ENCODE peak calls at places on chromosomes 4 and X, in nine cellular contexts. H is NCI-H1092 treated with DMSO at 0.1 percent for 48 hours; E is keratinocyte; K is activated gamma-delta T cell treated with Interleukin-2 at 50 U/mL for 16 hours; U is NAMALWA; B is OCI-LY7; J is stimulated activated CD4-positive, alpha-beta T cell treated with anti-CD3 and anti-CD28 coated beads, Interleukin-15, amount 100 ng/mL, for 1 hour; V is HFF-Myc; P is CD4-positive, alpha-beta T cell. N is an unnamed sample.

GRCh38 chr4:67584496-67584895 is 26.0 kb downstream of the STAP1 start:
- DNase-seq in J (no peak), V (no peak), K (no peak), U (no peak), B (no peak), E (no peak), H (no peak), P (no peak), N (no peak)

GRCh38 chrX:97026406-97026805 is 142.7 kb downstream of the RPA4 start:
- DNase-seq in J (no peak), E (no peak), P (no peak), V (no peak), U (peak; percentile 2), H (peak; percentile 71), K (no peak), B (peak; percentile 4), N (no peak)

GRCh38 chrX:132676561-132677186 is 187.8 kb upstream of the MBNL3 start:
- DNase-seq in J (no peak), P (no peak), K (no peak), V (no peak), E (no peak), U (peak; percentile 3), B (no peak), H (no peak), N (no peak)

GRCh38 chr4:23903859-23904438 is 14.1 kb upstream of the PPARGC1A start:
- DNase-seq in V (no peak), B (no peak), U (peak; percentile 36), J (no peak), E (no peak), K (no peak), P (no peak), H (peak; percentile 97), N (no peak)

GRCh38 chrX:4277122-4277521 is 563.7 kb upstream of the PRKX start:
- DNase-seq in B (peak; percentile 2), H (no peak), K (no peak), U (peak; percentile 34), J (no peak), E (no peak), P (no peak), V (no peak), N (no peak)

GRCh38 chrX:9677098-9677739 is 88.4 kb downstream of the GPR143 start:
- DNase-seq in J (no peak), E (no peak), P (no peak), U (peak; percentile 18), B (no peak), V (peak; percentile 27), H (peak; percentile 29), K (no peak), N (no peak)

GRCh38 chr4:175953960-175954521 is 111.6 kb upstream of the WDR17 start:
- DNase-seq in B (peak; percentile 73), K (no peak), V (no peak), U (peak; percentile 77), E (no peak), H (no peak), P (no peak), J (no peak), N (no peak)

GRCh38 chrX:10071451-10072163 is 85.2 kb upstream of the CLCN4 start:
- DNase-seq in J (no peak), K (no peak), H (peak; percentile 86), V (no peak), U (no peak), B (no peak), E (no peak), P (no peak), N (no peak)

GRCh38 chr4:152045397-152045780 is 284.6 kb upstream of the GATB start:
- DNase-seq in P (no peak), B (no peak), K (no peak), H (no peak), E (no peak), U (no peak), V (no peak), J (no peak), N (no peak)

GRCh38 chr4:104015680-104016079 is 295.9 kb upstream of the TACR3 start:
- DNase-seq in P (no peak), V (no peak), J (no peak), B (peak; percentile 1), U (peak; percentile 17), E (no peak), K (no peak), H (peak; percentile 33), N (no peak)

GRCh38 chr4:26893491-26893890 is 32.9 kb downstream of the STIM2 start:
- DNase-seq in B (no peak), V (no peak), K (no peak), E (no peak), P (no peak), H (no peak), J (no peak), U (no peak), N (no peak)

GRCh38 chrX:69959712-69960111 is 90.0 kb downstream of the AWAT2 start:
- DNase-seq in E (no peak), K (no peak), J (no peak), V (no peak), U (no peak), B (no peak), H (no peak), P (no peak), N (no peak)

GRCh38 chr4:55859711-55860110 is 6.3 kb downstream of the EXOC1 start:
- DNase-seq in V (no peak), J (no peak), H (no peak), K (no peak), E (no peak), B (no peak), U (no peak), P (no peak), N (no peak)

GRCh38 chr4:81227968-81228367 is 12.9 kb upstream of the PRKG2 start:
- DNase-seq in B (no peak), P (no peak), J (no peak), V (no peak), E (no peak), H (no peak), U (no peak), K (no peak), N (no peak)

GRCh38 chrX:31921236-31921635 is 849.4 kb upstream of the FTHL17 start:
- DNase-seq in H (no peak), B (no peak), V (no peak), J (no peak), P (no peak), U (no peak), E (no peak), K (no peak), N (no peak)

GRCh38 chr4:82247171-82247570 is 126.6 kb downstream of the HNRNPD start:
- DNase-seq in J (no peak), H (no peak), B (no peak), U (no peak), P (no peak), E (no peak), K (no peak), V (no peak), N (no peak)

GRCh38 chrX:38233891-38234807 is 13.5 kb upstream of the SRPX start:
- DNase-seq in V (no peak), U (no peak), K (no peak), P (no peak), B (no peak), E (no peak), H (no peak), J (no peak), N (no peak)

GRCh38 chrX:83469551-83469950 is 38.5 kb upstream of the POU3F4 start:
- DNase-seq in H (peak; percentile 1), E (no peak), V (no peak), B (peak; percentile 66), P (no peak), U (peak; percentile 68), J (peak; percentile 1), K (no peak), N (no peak)

GRCh38 chr4:38860788-38861424 is 4.3 kb upstream of the TLR6 start:
- DNase-seq in E (peak; percentile 46), J (peak; percentile 34), P (peak; percentile 28), V (no peak), H (peak; percentile 35), K (peak; percentile 64), B (peak; percentile 90), U (peak; percentile 88), N (no peak)

GRCh38 chr4:147103403-147103946 is 157.8 kb upstream of the TTC29 start:
- DNase-seq in V (no peak), B (no peak), H (no peak), K (no peak), P (no peak), E (no peak), U (no peak), J (no peak), N (peak; percentile 76)

GRCh38 chr4:16591867-16592266 is 306.6 kb downstream of the LDB2 start:
- DNase-seq in B (no peak), P (no peak), V (no peak), K (no peak), U (no peak), H (no peak), E (no peak), J (no peak), N (no peak)

GRCh38 chr4:74661427-74662171 is 132.7 kb downstream of the BTC start:
- DNase-seq in E (peak; percentile 19), H (no peak), U (no peak), K (no peak), V (no peak), J (no peak), B (no peak), P (no peak), N (no peak)

GRCh38 chr4:30256105-30256828 is 463.9 kb upstream of the PCDH7 start:
- DNase-seq in J (no peak), P (no peak), H (no peak), K (no peak), U (peak; percentile 9), E (no peak), B (no peak), V (no peak), N (no peak)

GRCh38 chr4:54587516-54587915 is 70.2 kb upstream of the KIT start:
- DNase-seq in V (no peak), E (no peak), P (no peak), B (no peak), J (no peak), U (no peak), K (no peak), H (no peak), N (no peak)

GRCh38 chr4:163568835-163569234 is 74.3 kb downstream of the TMA16 start:
- DNase-seq in J (no peak), U (no peak), K (no peak), V (no peak), E (no peak), B (peak; percentile 63), P (no peak), H (no peak), N (no peak)

GRCh38 chr4:109699553-109700225 is 3.6 kb downstream of the CASP6 start:
- DNase-seq in H (no peak), P (no peak), K (no peak), E (no peak), B (no peak), U (no peak), V (no peak), J (no peak), N (no peak)